ENCODE peak calls at places on chromosomes 4 and X, in five cellular contexts. T is skeletal muscle cell, Y is erythroblast, H is mucosa of gallbladder, N is neural progenitor cell. B is an unnamed sample.

GRCh38 chr4:38062088-38062893 is 102.1 kb downstream of the PTTG2 start:
- DNase-seq in N (peak), Y (peak), T (no peak), H (peak), B (peak)

GRCh38 chr4:184096561-184097239 is 121.0 kb downstream of the ENPP6 start:
- DNase-seq in Y (no peak), T (no peak), N (no peak), H (no peak), B (no peak)

GRCh38 chr4:72430050-72430449 is 139.0 kb downstream of the ADAMTS3 start:
- DNase-seq in N (no peak), T (no peak), Y (no peak), H (peak), B (no peak)

GRCh38 chrX:123499787-123500186 is 233.1 kb downstream of the THOC2 start:
- DNase-seq in T (no peak), Y (no peak), N (no peak), H (no peak), B (no peak)

GRCh38 chrX:153761863-153762262 is 2.2 kb upstream of the PLXNB3 start:
- DNase-seq in Y (no peak), T (no peak), N (no peak), H (no peak), B (no peak)

GRCh38 chrX:110284159-110284558 is 33.7 kb downstream of the AMMECR1 start:
- DNase-seq in T (peak), H (no peak), Y (no peak), N (no peak), B (no peak)

GRCh38 chr4:30721353-30722091 is 1.4 kb downstream of the PCDH7 start:
- DNase-seq in T (no peak), Y (peak), H (peak), N (peak), B (peak)

GRCh38 chr4:54727346-54727745 is 69.6 kb downstream of the KIT start:
- DNase-seq in T (no peak), N (no peak), Y (no peak), H (no peak), B (no peak)

GRCh38 chrX:132022863-132023116 is 312 bp upstream of the STK26 start:
- DNase-seq in N (no peak), T (no peak), H (no peak), Y (no peak), B (no peak)

GRCh38 chr4:185573651-185574199 is 38.4 kb upstream of the PDLIM3 start:
- DNase-seq in Y (no peak), T (peak), H (no peak), N (peak), B (peak)